ENCODE peak calls at places on chromosomes 1 and 21, in five cellular contexts. D is H9, K is mesenchymal stem cell, S is neuronal stem cell, L is H1. R is an unnamed sample.

GRCh38 chr1:242787968-242788367 is 263.5 kb upstream of the PLD5 start:
- DNase-seq in D (no peak), K (no peak), S (no peak), L (no peak), R (peak; percentile 68)

GRCh38 chr1:155910621-155911121 is 478 bp downstream of the RIT1 start:
- DNase-seq in S (peak; percentile 24), D (peak; percentile 44), K (peak; percentile 71), L (peak; percentile 55), R (peak; percentile 33)

GRCh38 chr1:94332952-94333351 is 85.2 kb upstream of the ABCD3 start:
- DNase-seq in S (no peak), L (no peak), D (no peak), K (peak; percentile 70), R (no peak)

GRCh38 chr1:1040004-1040991 is 20.4 kb downstream of the AGRN start:
- DNase-seq in L (peak; percentile 76), S (peak; percentile 84), D (peak; percentile 93), K (peak; percentile 87), R (peak; percentile 90)

GRCh38 chr1:60583696-60584095 is 498.7 kb upstream of the NFIA start:
- DNase-seq in K (no peak), D (no peak), L (no peak), S (no peak), R (no peak)

GRCh38 chr1:227773558-227773957 is 38.3 kb downstream of the SNAP47 start:
- DNase-seq in D (no peak), L (no peak), K (no peak), S (no peak), R (no peak)

GRCh38 chr1:216293673-216294072 is 129.6 kb downstream of the USH2A start:
- DNase-seq in K (peak; percentile 73), L (no peak), S (no peak), D (no peak), R (no peak)

GRCh38 chr1:156543066-156543465 is 29.3 kb downstream of the IQGAP3 start:
- DNase-seq in D (no peak), L (no peak), K (no peak), S (no peak), R (peak; percentile 66)

GRCh38 chr1:230632273-230632873 is 9.9 kb upstream of the COG2 start:
- DNase-seq in L (no peak), S (peak; percentile 12), K (peak; percentile 50), D (peak; percentile 60), R (peak; percentile 25)

GRCh38 chr1:156889802-156890585 is 3.5 kb upstream of the PEAR1 start:
- DNase-seq in L (peak; percentile 92), S (peak; percentile 76), K (peak; percentile 80), D (peak; percentile 85), R (peak; percentile 65)

GRCh38 chr1:156368157-156368658 is 803 bp upstream of the RHBG start:
- DNase-seq in L (no peak), D (no peak), K (peak; percentile 31), S (no peak), R (no peak)

GRCh38 chr1:9120312-9120958 is 8.5 kb downstream of the GPR157 start:
- DNase-seq in S (no peak), D (no peak), L (no peak), K (no peak), R (peak; percentile 14)

GRCh38 chr1:48869116-48869893 is 92.6 kb upstream of the BEND5 start:
- DNase-seq in L (no peak), D (no peak), S (no peak), K (no peak), R (no peak)

GRCh38 chr1:72262735-72263134 is 19.6 kb downstream of the NEGR1 start:
- DNase-seq in K (no peak), L (no peak), D (no peak), S (no peak), R (no peak)

GRCh38 chr1:78441921-78442320 is 48.9 kb upstream of the PTGFR start:
- DNase-seq in K (peak; percentile 3), L (no peak), D (no peak), S (no peak), R (peak; percentile 19)

GRCh38 chr1:44129616-44130500 is 11.2 kb downstream of the KLF17 start:
- DNase-seq in L (no peak), K (no peak), D (no peak), S (no peak), R (no peak)

GRCh38 chr1:53799141-53799540 is 39.0 kb downstream of the NDC1 start:
- DNase-seq in K (no peak), D (no peak), S (no peak), L (no peak), R (peak; percentile 42)

GRCh38 chr1:204545202-204545601 is 29.0 kb downstream of the MDM4 start:
- DNase-seq in L (no peak), K (peak; percentile 43), S (no peak), D (no peak), R (peak; percentile 37)

GRCh38 chr1:8925406-8925805 is 20.3 kb upstream of the CA6 start:
- DNase-seq in K (no peak), D (no peak), L (no peak), S (no peak), R (no peak)

GRCh38 chr1:67646145-67647035 is 38.6 kb upstream of the GADD45A start:
- DNase-seq in K (peak; percentile 45), D (no peak), L (no peak), S (peak; percentile 79), R (no peak)

GRCh38 chr1:201772178-201772577 is 56.8 kb upstream of the IPO9 start:
- DNase-seq in L (no peak), D (no peak), K (no peak), S (no peak), R (peak; percentile 76)

GRCh38 chr1:63601061-63601460 is 7.8 kb downstream of the PGM1 start:
- DNase-seq in S (no peak), K (peak; percentile 41), L (no peak), D (no peak), R (no peak)

GRCh38 chr1:233390842-233391241 is 63.3 kb downstream of the MAP3K21 start:
- DNase-seq in L (no peak), K (no peak), S (no peak), D (no peak), R (no peak)

GRCh38 chr1:245382981-245383380 is 228.2 kb downstream of the KIF26B start:
- DNase-seq in L (no peak), K (no peak), D (no peak), S (no peak), R (no peak)

GRCh38 chr1:115665319-115665718 is 23.5 kb downstream of the VANGL1 start:
- DNase-seq in K (no peak), L (no peak), D (no peak), S (no peak), R (no peak)

GRCh38 chr1:218439541-218440295 is 94.6 kb downstream of the TGFB2 start:
- DNase-seq in D (peak; percentile 39), S (no peak), K (no peak), L (no peak), R (no peak)

GRCh38 chr1:110144366-110144765 is 5.9 kb upstream of the SLC6A17 start:
- DNase-seq in D (no peak), S (no peak), K (no peak), L (no peak), R (no peak)

GRCh38 chr21:28429161-28429560 is 563.5 kb downstream of the LTN1 start:
- DNase-seq in L (no peak), K (no peak), S (no peak), D (no peak), R (no peak)
- H3K18ac ChIP-seq in L (no peak overlapping the region), K (no peak overlapping the region), S (no peak overlapping the region), D (no peak overlapping the region), R (no peak overlapping the region)

DNA sequence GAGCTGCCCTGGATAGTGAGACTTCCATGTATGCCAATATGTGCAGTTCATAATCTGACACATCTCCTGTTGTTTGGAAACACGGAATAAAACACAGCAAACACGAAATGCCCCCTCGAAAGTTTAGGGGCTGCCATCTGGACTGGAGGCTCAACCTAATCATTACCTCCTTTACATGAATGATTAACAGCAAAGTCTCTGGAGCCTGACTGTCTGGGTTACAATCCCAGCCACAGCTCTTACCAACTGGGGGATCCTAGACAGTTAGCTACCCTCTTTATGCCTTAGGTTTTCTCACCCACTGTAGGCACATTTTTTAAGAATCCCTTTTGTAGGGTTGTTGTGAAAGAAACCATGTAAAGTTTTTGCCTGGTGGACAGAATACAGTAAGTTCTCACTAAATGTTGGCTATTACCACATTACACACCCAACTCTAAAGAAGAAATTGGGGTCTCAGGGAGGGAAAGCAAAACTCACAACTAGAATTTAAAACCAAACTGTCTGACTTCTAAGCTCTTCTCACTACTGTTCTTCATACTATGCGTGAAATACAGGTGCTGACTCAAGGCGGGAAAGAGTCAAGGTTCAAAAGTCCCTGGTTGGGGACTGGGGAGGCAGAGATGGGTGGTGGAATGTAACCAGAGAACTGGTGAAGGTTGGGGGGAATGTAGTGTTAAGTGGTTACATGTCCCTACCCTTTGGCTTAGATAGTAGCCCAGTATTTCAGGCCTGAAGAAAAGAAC is 24.2 kb downstream of the CYP4A22 start:
- DNase-seq in D (no peak), S (no peak), L (no peak), K (no peak), R (no peak)
- H2BK12ac ChIP-seq in D (no peak overlapping the region), S (no peak overlapping the region), L (no peak overlapping the region), K (no peak overlapping the region), R (no peak overlapping the region)

GRCh38 chr1:20483098-20483832 is 2.7 kb downstream of the CAMK2N1 start:
- DNase-seq in K (no peak), L (no peak), D (no peak), S (no peak), R (no peak)
- H3K9ac ChIP-seq in K (peak overlapping the region; percentile 91), L (no peak overlapping the region), D (no peak overlapping the region), S (peak overlapping the region; percentile 93), R (no peak overlapping the region)

GRCh38 chr1:23927097-23927496 is 13.9 kb upstream of the CNR2 start:
- DNase-seq in D (no peak), S (no peak), K (no peak), L (no peak), R (no peak)

GRCh38 chr1:23931481-23931880 is 18.3 kb upstream of the CNR2 start:
- DNase-seq in D (no peak), K (no peak), L (no peak), S (no peak), R (peak; percentile 32)

GRCh38 chr1:23930270-23930669 is 17.1 kb upstream of the CNR2 start:
- DNase-seq in S (no peak), D (no peak), K (no peak), L (no peak), R (no peak)

GRCh38 chr1:23928789-23929188 is 15.6 kb upstream of the CNR2 start:
- DNase-seq in K (no peak), L (no peak), S (no peak), D (no peak), R (no peak)

DNA sequence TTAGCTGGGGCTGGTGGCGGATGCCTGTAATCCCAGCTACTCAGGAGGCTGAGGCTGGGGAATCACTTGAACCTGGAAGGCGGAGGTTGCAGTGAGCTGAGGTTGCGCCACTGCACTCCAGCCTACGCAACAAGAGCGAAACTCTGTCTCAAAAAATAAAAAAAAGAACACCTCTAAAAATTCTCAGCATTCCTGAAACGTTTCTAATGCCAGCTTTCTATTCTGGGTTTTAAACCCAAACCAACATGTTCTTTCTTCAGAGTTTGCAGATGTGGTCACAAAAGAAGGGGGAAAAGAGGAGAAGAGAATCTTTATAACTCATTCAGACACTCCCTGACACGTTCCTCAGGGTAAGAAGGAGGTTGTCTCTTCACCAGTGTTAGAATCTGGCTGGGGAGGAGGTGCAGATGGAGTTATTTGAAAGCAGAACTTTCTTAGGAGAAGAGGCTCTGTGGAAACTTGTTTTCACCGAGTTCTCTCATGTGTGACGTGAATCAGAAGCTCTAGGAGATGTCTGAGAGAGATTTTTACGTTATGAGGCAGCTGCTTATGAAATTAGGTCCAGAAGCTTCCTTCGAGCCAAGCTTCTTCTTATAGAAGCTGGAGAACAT is 17.8 kb upstream of the CNR2 start:
- DNase-seq in K (peak; percentile 45), L (no peak), D (no peak), S (no peak), R (peak; percentile 30)
- H3K18ac ChIP-seq in K (no peak overlapping the region), L (no peak overlapping the region), D (no peak overlapping the region), S (no peak overlapping the region), R (no peak overlapping the region)

GRCh38 chr1:234578735-234579134 is 31.2 kb downstream of the IRF2BP2 start:
- DNase-seq in K (no peak), S (no peak), D (peak; percentile 38), L (no peak), R (no peak)
- H2BK12ac ChIP-seq in K (no peak overlapping the region), S (no peak overlapping the region), D (no peak overlapping the region), L (no peak overlapping the region), R (no peak overlapping the region)